ENCODE peak calls at places on chromosomes 5 and 9, in eight cellular contexts. X is dorsolateral prefrontal cortex, E is right lobe of liver, V is neural progenitor cell, B is Caco-2, I is mesothelial cell of epicardium, S is GM10248, N is lower leg skin. A is an unnamed sample.
A peak's percentile ranks its signal among the peaks of the same experiment; 100 is the strongest.

GRCh38 chr5:57993866-57994265 is 466.0 kb downstream of the PLK2 start:
- DNase-seq in X (no peak), E (no peak), V (no peak), B (no peak), I (no peak), S (no peak), N (no peak), A (no peak)

GRCh38 chr9:88991066-88992030 is at the start of gene S1PR3:
- DNase-seq in X (no peak), E (peak; percentile 62), V (peak; percentile 89), B (peak; percentile 34), I (peak; percentile 69), S (no peak), N (peak; percentile 90), A (peak; percentile 73)

GRCh38 chr5:143055596-143056330 is 285.6 kb downstream of the ARHGAP26 start:
- DNase-seq in X (no peak), E (no peak), V (no peak), B (no peak), I (no peak), S (no peak), N (no peak), A (no peak)

GRCh38 chr9:136629879-136630661 is 32.6 kb upstream of the EGFL7 start:
- DNase-seq in X (no peak), E (peak; percentile 77), V (peak; percentile 90), B (peak; percentile 85), I (peak; percentile 80), S (peak; percentile 81), N (no peak), A (peak; percentile 83)

GRCh38 chr9:38305616-38306015 is 86.9 kb upstream of the ALDH1B1 start:
- DNase-seq in X (no peak), E (no peak), V (no peak), B (no peak), I (no peak), S (no peak), N (no peak), A (no peak)

GRCh38 chr9:99085949-99086948 is 18.7 kb upstream of the TGFBR1 start:
- DNase-seq in X (no peak), E (no peak), V (no peak), B (no peak), I (no peak), S (no peak), N (no peak), A (no peak)

GRCh38 chr9:14349141-14349817 is 35.3 kb upstream of the NFIB start:
- DNase-seq in X (no peak), E (no peak), V (peak; percentile 49), B (no peak), I (no peak), S (no peak), N (no peak), A (no peak)

GRCh38 chr5:141567513-141568117 is 51.2 kb downstream of the DIAPH1 start:
- DNase-seq in X (no peak), E (no peak), V (peak; percentile 39), B (no peak), I (no peak), S (no peak), N (no peak), A (no peak)

GRCh38 chr5:130471-131175 is 38.7 kb downstream of the PLEKHG4B start:
- DNase-seq in X (no peak), E (no peak), V (no peak), B (no peak), I (no peak), S (no peak), N (no peak), A (no peak)

GRCh38 chr9:94031946-94032345 is 52.3 kb upstream of the PTPDC1 start:
- DNase-seq in X (no peak), E (no peak), V (no peak), B (no peak), I (no peak), S (no peak), N (no peak), A (no peak)

GRCh38 chr5:1762121-1762877 is 37.3 kb downstream of the MRPL36 start:
- DNase-seq in X (peak; percentile 23), E (peak; percentile 22), V (no peak), B (no peak), I (peak; percentile 30), S (no peak), N (peak; percentile 59), A (no peak)

GRCh38 chr9:5718296-5719032 is 89.6 kb downstream of the RIC1 start:
- DNase-seq in X (no peak), E (no peak), V (no peak), B (no peak), I (no peak), S (no peak), N (no peak), A (no peak)

GRCh38 chr5:56910123-56910951 is 941 bp downstream of the SETD9 start:
- DNase-seq in X (peak; percentile 43), E (peak; percentile 67), V (peak; percentile 70), B (no peak), I (no peak), S (no peak), N (peak; percentile 91), A (no peak)

GRCh38 chr5:171388816-171389168 is 1.1 kb downstream of the NPM1 start:
- DNase-seq in X (no peak), E (no peak), V (peak; percentile 37), B (no peak), I (peak; percentile 37), S (no peak), N (no peak), A (no peak)

GRCh38 chr5:150180241-150181027 is 9.4 kb upstream of the SLC6A7 start:
- DNase-seq in X (peak; percentile 84), E (peak; percentile 87), V (no peak), B (no peak), I (no peak), S (no peak), N (peak; percentile 91), A (no peak)

GRCh38 chr9:76020654-76021053 is 130.2 kb downstream of the PCSK5 start:
- DNase-seq in X (no peak), E (no peak), V (no peak), B (no peak), I (no peak), S (no peak), N (no peak), A (no peak)

GRCh38 chr5:81035522-81035921 is 75.4 kb downstream of the RASGRF2 start:
- DNase-seq in X (no peak), E (no peak), V (no peak), B (no peak), I (no peak), S (no peak), N (no peak), A (no peak)

GRCh38 chr5:8340261-8340660 is 471.3 kb downstream of the MTRR start:
- DNase-seq in X (no peak), E (no peak), V (no peak), B (no peak), I (no peak), S (no peak), N (no peak), A (no peak)

DNA sequence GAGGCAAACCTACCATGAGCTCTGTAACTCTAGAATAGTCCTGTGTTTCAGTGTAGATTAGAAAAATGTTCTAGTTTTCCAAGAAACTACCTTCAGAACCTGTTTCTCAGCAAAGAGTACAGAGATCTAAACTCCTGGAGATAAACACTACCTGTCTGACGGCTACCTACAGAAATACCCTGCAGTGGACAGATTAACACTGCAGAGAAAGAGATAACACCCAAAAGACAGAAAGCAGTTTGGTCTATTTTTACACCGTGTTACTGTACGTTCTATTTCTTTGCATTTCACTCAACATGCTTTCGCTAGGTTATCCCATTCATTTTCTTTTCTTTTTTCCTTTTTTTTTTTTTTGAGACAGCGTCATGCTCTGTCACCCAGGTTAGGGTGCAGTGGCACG is 11.6 kb downstream of the SCAI start:
- DNase-seq in X (no peak), E (no peak), V (no peak), B (no peak), I (no peak), S (no peak), N (no peak), A (no peak)
- TF ChIP-seq CTCF in X (no peak), E (no peak), V (no peak), B (no peak), I (no peak), S (no peak), N (no peak), A (no peak)

DNA sequence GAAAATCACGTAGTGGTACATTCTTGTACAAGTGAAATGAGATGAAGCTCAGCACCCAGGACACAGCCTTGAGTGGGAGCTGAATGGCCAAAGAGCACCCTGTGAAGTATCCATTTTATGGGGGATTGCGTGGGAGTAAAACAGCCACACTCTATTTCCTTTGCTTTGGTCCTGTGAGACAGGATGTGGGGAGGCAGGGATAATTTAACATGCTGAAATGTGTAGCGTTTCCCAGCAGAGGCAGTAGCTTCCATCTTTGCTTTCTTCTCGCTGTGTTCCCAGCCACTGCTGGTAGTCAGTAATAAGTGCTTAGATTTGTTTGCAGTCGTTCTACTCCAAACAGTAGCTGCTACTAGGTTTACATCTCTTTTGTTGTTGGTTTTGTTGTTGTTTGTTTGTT is 4.4 kb downstream of the IL31RA start:
- DNase-seq in X (no peak), E (no peak), V (no peak), B (no peak), I (no peak), S (no peak), N (no peak), A (no peak)
- TF ChIP-seq CTCF in X (no peak), E (no peak), V (peak; percentile 5), B (no peak), I (no peak), S (no peak), N (no peak), A (no peak)

GRCh38 chr5:135203593-135204036 is 169.6 kb upstream of the PITX1 start:
- DNase-seq in X (no peak), E (no peak), V (no peak), B (no peak), I (no peak), S (no peak), N (no peak), A (no peak)
- TF ChIP-seq CTCF in X (no peak), E (no peak), V (peak; percentile 54), B (peak; percentile 29), I (no peak), S (peak; percentile 42), N (no peak), A (peak; percentile 65)

DNA sequence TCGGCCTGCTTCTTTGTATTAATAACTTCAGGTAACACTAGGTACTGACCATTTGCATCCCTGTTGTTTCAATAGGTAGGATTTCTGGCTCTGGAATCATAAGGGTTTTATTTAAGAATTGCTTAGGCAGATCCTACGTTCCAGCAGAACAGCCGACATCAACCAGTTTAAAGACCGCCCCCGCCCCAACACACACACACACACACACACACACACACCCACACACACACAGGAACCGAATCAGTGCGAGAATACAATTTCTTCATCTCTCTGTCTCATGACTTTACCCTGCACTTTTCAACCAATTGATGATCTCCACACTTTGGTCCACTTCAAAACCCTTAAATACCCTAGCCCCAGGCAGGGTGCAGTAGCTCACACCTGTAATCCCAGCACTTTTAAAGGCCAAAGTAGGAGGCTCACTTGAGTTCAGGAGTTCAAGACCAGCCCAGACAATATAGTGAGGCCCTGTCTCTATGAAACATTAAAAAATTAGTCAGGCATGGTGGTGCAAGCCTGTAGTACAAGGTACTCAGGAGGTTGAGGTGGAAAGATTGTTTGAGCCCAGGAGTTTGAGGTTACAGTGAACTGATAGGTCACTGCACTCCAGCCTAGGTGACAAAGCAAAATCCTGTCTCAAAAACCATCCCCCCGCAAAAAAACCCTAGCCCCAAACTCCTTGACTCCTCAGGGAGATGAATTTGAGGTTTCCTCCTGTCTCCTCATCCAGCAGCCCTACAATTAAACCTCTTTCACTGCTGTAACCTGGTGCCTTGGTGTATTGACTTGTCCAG is 2.7 kb upstream of the MTMR12 start:
- DNase-seq in X (no peak), E (no peak), V (no peak), B (no peak), I (no peak), S (no peak), N (peak; percentile 26), A (no peak)
- TF ChIP-seq CTCF in X (no peak), E (no peak), V (no peak), B (no peak), I (no peak), S (no peak), N (no peak), A (no peak)

GRCh38 chr5:41707853-41708603 is 162.2 kb downstream of the OXCT1 start:
- DNase-seq in X (no peak), E (no peak), V (peak; percentile 71), B (peak; percentile 26), I (no peak), S (peak; percentile 34), N (no peak), A (no peak)
- TF ChIP-seq CTCF in X (no peak), E (no peak), V (peak; percentile 64), B (peak; percentile 35), I (no peak), S (peak; percentile 53), N (no peak), A (peak; percentile 58)